ENCODE peak calls at places on chromosomes 16 and 17, in eight cellular contexts. A is HS-27A; X is activated naive CD8-positive, alpha-beta T cell treated with anti-CD3 and anti-CD28 coated beads for 36 hours; K is NCI-H1694; V is kidney tubule cell; G is mucosa of gallbladder; I is transverse colon; P is posterior cingulate gyrus. E is an unnamed sample.

GRCh38 chr17:50447870-50448573 is 20.7 kb downstream of the CHAD start:
- DNase-seq in A (no peak), X (no peak), K (no peak), V (no peak), G (no peak), I (peak; percentile 65), P (peak; percentile 32), E (no peak)

GRCh38 chr17:40180694-40181093 is 3.4 kb downstream of the RAPGEFL1 start:
- DNase-seq in A (no peak), X (no peak), K (no peak), V (no peak), G (peak; percentile 85), I (peak; percentile 93), P (no peak), E (no peak)

GRCh38 chr17:40466298-40466971 is 23.2 kb downstream of the IGFBP4 start:
- DNase-seq in A (no peak), X (no peak), K (no peak), V (no peak), G (no peak), I (no peak), P (no peak), E (no peak)

GRCh38 chr17:76909971-76910760 is 42.0 kb downstream of the MGAT5B start:
- DNase-seq in A (no peak), X (no peak), K (no peak), V (peak; percentile 46), G (peak; percentile 53), I (peak; percentile 17), P (peak; percentile 96), E (peak; percentile 65)

GRCh38 chr17:56540791-56541190 is 52.7 kb upstream of the NOG start:
- DNase-seq in A (peak; percentile 15), X (no peak), K (no peak), V (peak; percentile 10), G (no peak), I (no peak), P (no peak), E (no peak)

GRCh38 chr17:68325961-68326360 is 34.7 kb downstream of the ARSG start:
- DNase-seq in A (no peak), X (no peak), K (no peak), V (no peak), G (no peak), I (no peak), P (no peak), E (no peak)

GRCh38 chr17:69525920-69526841 is 111.7 kb downstream of the MAP2K6 start:
- DNase-seq in A (no peak), X (no peak), K (peak; percentile 40), V (peak; percentile 71), G (peak; percentile 44), I (peak; percentile 36), P (no peak), E (peak; percentile 32)

GRCh38 chr17:55577011-55577586 is 65.8 kb upstream of the SMIM36 start:
- DNase-seq in A (no peak), X (peak; percentile 47), K (no peak), V (peak; percentile 59), G (no peak), I (peak; percentile 36), P (no peak), E (peak; percentile 38)

GRCh38 chr17:17416007-17416399 is 60.8 kb upstream of the MED9 start:
- DNase-seq in A (peak; percentile 52), X (no peak), K (peak; percentile 74), V (peak; percentile 46), G (no peak), I (no peak), P (peak; percentile 7), E (peak; percentile 47)

GRCh38 chr16:23214796-23215195 is 32.3 kb downstream of the SCNN1G start:
- DNase-seq in A (no peak), X (no peak), K (no peak), V (no peak), G (no peak), I (no peak), P (no peak), E (no peak)

GRCh38 chr17:81118308-81119221 is 46.7 kb upstream of the PVALEF start:
- DNase-seq in A (no peak), X (no peak), K (no peak), V (no peak), G (no peak), I (no peak), P (no peak), E (no peak)

GRCh38 chr16:27088216-27088615 is 21.5 kb downstream of the C16orf82 start:
- DNase-seq in A (no peak), X (no peak), K (no peak), V (no peak), G (no peak), I (no peak), P (no peak), E (no peak)

GRCh38 chr16:75820672-75821071 is 94.4 kb upstream of the CPHXL start:
- DNase-seq in A (no peak), X (no peak), K (no peak), V (no peak), G (no peak), I (no peak), P (no peak), E (no peak)

GRCh38 chr17:42459983-42460300 is 1.3 kb downstream of the ATP6V0A1 start:
- DNase-seq in A (no peak), X (no peak), K (peak; percentile 34), V (peak; percentile 53), G (no peak), I (no peak), P (no peak), E (peak; percentile 50)

GRCh38 chr17:19753661-19754463 is 5.8 kb upstream of the ALDH3A1 start:
- DNase-seq in A (no peak), X (no peak), K (peak; percentile 22), V (peak; percentile 58), G (peak; percentile 30), I (peak; percentile 64), P (peak; percentile 87), E (no peak)

GRCh38 chr16:66511615-66512500 is 38.1 kb downstream of the TK2 start:
- DNase-seq in A (peak; percentile 45), X (no peak), K (peak; percentile 12), V (peak; percentile 99), G (peak; percentile 73), I (no peak), P (peak; percentile 74), E (no peak)

GRCh38 chr17:74332763-74333220 is 6.8 kb downstream of the KIF19 start:
- DNase-seq in A (no peak), X (no peak), K (peak; percentile 86), V (no peak), G (no peak), I (peak; percentile 50), P (no peak), E (no peak)

GRCh38 chr17:81854974-81855774 is 5.2 kb downstream of the P4HB start:
- DNase-seq in A (no peak), X (no peak), K (no peak), V (no peak), G (peak; percentile 69), I (no peak), P (no peak), E (no peak)

GRCh38 chr16:85350973-85351372 is 238.7 kb upstream of the CIBAR2 start:
- DNase-seq in A (peak; percentile 93), X (no peak), K (peak; percentile 97), V (peak; percentile 96), G (peak; percentile 96), I (peak; percentile 93), P (peak; percentile 97), E (no peak)

GRCh38 chr16:53892155-53892554 is 188.2 kb downstream of the FTO start:
- DNase-seq in A (no peak), X (peak; percentile 28), K (peak; percentile 68), V (peak; percentile 53), G (peak; percentile 51), I (peak; percentile 52), P (no peak), E (peak; percentile 24)

GRCh38 chr17:79126139-79126538 is 51.5 kb downstream of the ENGASE start:
- DNase-seq in A (no peak), X (no peak), K (no peak), V (no peak), G (no peak), I (peak; percentile 14), P (no peak), E (no peak)

GRCh38 chr16:58578642-58579041 is 51.0 kb downstream of the CNOT1 start:
- DNase-seq in A (no peak), X (no peak), K (no peak), V (no peak), G (no peak), I (no peak), P (no peak), E (no peak)

GRCh38 chr16:88449267-88449561 is 3.9 kb upstream of the ZFPM1 start:
- DNase-seq in A (no peak), X (no peak), K (no peak), V (no peak), G (no peak), I (peak; percentile 63), P (no peak), E (no peak)

GRCh38 chr17:71334041-71334781 is 786.6 kb upstream of the SOX9 start:
- DNase-seq in A (no peak), X (no peak), K (peak; percentile 10), V (no peak), G (no peak), I (no peak), P (no peak), E (no peak)

GRCh38 chr16:72517154-72517553 is 345.2 kb upstream of the PMFBP1 start:
- DNase-seq in A (no peak), X (no peak), K (no peak), V (no peak), G (no peak), I (no peak), P (no peak), E (no peak)

GRCh38 chr16:4389051-4389955 is 17.7 kb downstream of the VASN start:
- DNase-seq in A (no peak), X (no peak), K (no peak), V (no peak), G (no peak), I (no peak), P (no peak), E (no peak)

GRCh38 chr16:5025171-5025632 is 8.5 kb downstream of the NAGPA start:
- DNase-seq in A (no peak), X (no peak), K (peak; percentile 32), V (no peak), G (no peak), I (peak; percentile 34), P (peak; percentile 97), E (no peak)

GRCh38 chr17:80485846-80486245 is 9.4 kb upstream of the NPTX1 start:
- DNase-seq in A (no peak), X (no peak), K (peak; percentile 97), V (no peak), G (no peak), I (no peak), P (peak; percentile 54), E (peak; percentile 60)

GRCh38 chr17:75743625-75744206 is 21.3 kb downstream of the GALK1 start:
- DNase-seq in A (no peak), X (no peak), K (no peak), V (no peak), G (no peak), I (no peak), P (no peak), E (no peak)

GRCh38 chr16:252366-253337 is 18.0 kb downstream of the FAM234A start:
- DNase-seq in A (no peak), X (peak; percentile 58), K (no peak), V (no peak), G (peak; percentile 26), I (peak; percentile 72), P (no peak), E (peak; percentile 78)

GRCh38 chr17:68794636-68795503 is 160.3 kb downstream of the ABCA8 start:
- DNase-seq in A (no peak), X (no peak), K (peak; percentile 43), V (peak; percentile 11), G (no peak), I (no peak), P (no peak), E (peak; percentile 13)

GRCh38 chr17:43701318-43701743 is 39.6 kb upstream of the MEOX1 start:
- DNase-seq in A (peak; percentile 42), X (peak; percentile 73), K (no peak), V (peak; percentile 80), G (no peak), I (peak; percentile 20), P (no peak), E (peak; percentile 51)

GRCh38 chr17:48842746-48843145 is 11.9 kb downstream of the CALCOCO2 start:
- DNase-seq in A (no peak), X (no peak), K (no peak), V (no peak), G (no peak), I (no peak), P (no peak), E (no peak)

GRCh38 chr16:24728891-24729242 is 584 bp upstream of the TNRC6A start:
- DNase-seq in A (no peak), X (no peak), K (no peak), V (no peak), G (no peak), I (no peak), P (no peak), E (peak; percentile 14)